ENCODE peak calls at places on chromosomes 5 and 9, in seven cellular contexts. One of them, this sample, is unnamed.

GRCh38 chr5:57816108-57816507 is 333.5 kb upstream of the ACTBL2 start:
- DNase-seq in frontal cortex: no peak
- DNase-seq in stimulated activated CD4-positive, alpha-beta T cell treated with anti-CD3 and anti-CD28 coated beads, TNF-alpha, amount 100 ng/mL, for 48 hours: no peak
- DNase-seq in foreskin melanocyte: no peak
- DNase-seq in stomach: no peak
- DNase-seq in mammary epithelial cell: peak; percentile 97
- DNase-seq in activated CD8-positive, alpha-beta T cell treated with anti-CD3 and anti-CD28 coated beads, Interleukin-2, amount 10 ng/mL, durations not matched to agents 7 days and 5 days: no peak
- DNase-seq in this sample: no peak

GRCh38 chr9:36970007-36970888 is 63.8 kb downstream of the PAX5 start:
- DNase-seq in activated CD8-positive, alpha-beta T cell treated with anti-CD3 and anti-CD28 coated beads, Interleukin-2, amount 10 ng/mL, durations not matched to agents 7 days and 5 days: no peak
- DNase-seq in foreskin melanocyte: peak; percentile 64
- DNase-seq in frontal cortex: no peak
- DNase-seq in stimulated activated CD4-positive, alpha-beta T cell treated with anti-CD3 and anti-CD28 coated beads, TNF-alpha, amount 100 ng/mL, for 48 hours: no peak
- DNase-seq in stomach: no peak
- DNase-seq in mammary epithelial cell: peak; percentile 58
- DNase-seq in this sample: no peak

GRCh38 chr5:159781626-159782157 is 134.6 kb upstream of the ADRA1B start:
- DNase-seq in activated CD8-positive, alpha-beta T cell treated with anti-CD3 and anti-CD28 coated beads, Interleukin-2, amount 10 ng/mL, durations not matched to agents 7 days and 5 days: no peak
- DNase-seq in stimulated activated CD4-positive, alpha-beta T cell treated with anti-CD3 and anti-CD28 coated beads, TNF-alpha, amount 100 ng/mL, for 48 hours: no peak
- DNase-seq in mammary epithelial cell: peak; percentile 82
- DNase-seq in frontal cortex: no peak
- DNase-seq in stomach: no peak
- DNase-seq in foreskin melanocyte: no peak
- DNase-seq in this sample: no peak

GRCh38 chr5:97547999-97548797 is 365.2 kb upstream of the RIOK2 start:
- DNase-seq in mammary epithelial cell: no peak
- DNase-seq in stimulated activated CD4-positive, alpha-beta T cell treated with anti-CD3 and anti-CD28 coated beads, TNF-alpha, amount 100 ng/mL, for 48 hours: no peak
- DNase-seq in frontal cortex: no peak
- DNase-seq in stomach: no peak
- DNase-seq in foreskin melanocyte: no peak
- DNase-seq in activated CD8-positive, alpha-beta T cell treated with anti-CD3 and anti-CD28 coated beads, Interleukin-2, amount 10 ng/mL, durations not matched to agents 7 days and 5 days: no peak
- DNase-seq in this sample: no peak

GRCh38 chr9:120446681-120447080 is 133.3 kb downstream of the CDK5RAP2 start:
- DNase-seq in mammary epithelial cell: no peak
- DNase-seq in frontal cortex: no peak
- DNase-seq in stomach: no peak
- DNase-seq in stimulated activated CD4-positive, alpha-beta T cell treated with anti-CD3 and anti-CD28 coated beads, TNF-alpha, amount 100 ng/mL, for 48 hours: no peak
- DNase-seq in activated CD8-positive, alpha-beta T cell treated with anti-CD3 and anti-CD28 coated beads, Interleukin-2, amount 10 ng/mL, durations not matched to agents 7 days and 5 days: no peak
- DNase-seq in foreskin melanocyte: no peak
- DNase-seq in this sample: no peak

GRCh38 chr5:112957409-112957808 is 19.2 kb upstream of the DCP2 start:
- DNase-seq in foreskin melanocyte: no peak
- DNase-seq in activated CD8-positive, alpha-beta T cell treated with anti-CD3 and anti-CD28 coated beads, Interleukin-2, amount 10 ng/mL, durations not matched to agents 7 days and 5 days: no peak
- DNase-seq in mammary epithelial cell: no peak
- DNase-seq in stimulated activated CD4-positive, alpha-beta T cell treated with anti-CD3 and anti-CD28 coated beads, TNF-alpha, amount 100 ng/mL, for 48 hours: no peak
- DNase-seq in frontal cortex: no peak
- DNase-seq in stomach: no peak
- DNase-seq in this sample: no peak

GRCh38 chr5:18745988-18746615 is 1111.8 kb downstream of the TAF11L14 start:
- DNase-seq in mammary epithelial cell: peak; percentile 8
- DNase-seq in stomach: no peak
- DNase-seq in stimulated activated CD4-positive, alpha-beta T cell treated with anti-CD3 and anti-CD28 coated beads, TNF-alpha, amount 100 ng/mL, for 48 hours: no peak
- DNase-seq in foreskin melanocyte: no peak
- DNase-seq in activated CD8-positive, alpha-beta T cell treated with anti-CD3 and anti-CD28 coated beads, Interleukin-2, amount 10 ng/mL, durations not matched to agents 7 days and 5 days: peak; percentile 65
- DNase-seq in frontal cortex: no peak
- DNase-seq in this sample: peak; percentile 88

GRCh38 chr5:137282216-137282615 is 216.9 kb downstream of the SPOCK1 start:
- DNase-seq in stimulated activated CD4-positive, alpha-beta T cell treated with anti-CD3 and anti-CD28 coated beads, TNF-alpha, amount 100 ng/mL, for 48 hours: no peak
- DNase-seq in frontal cortex: no peak
- DNase-seq in stomach: no peak
- DNase-seq in activated CD8-positive, alpha-beta T cell treated with anti-CD3 and anti-CD28 coated beads, Interleukin-2, amount 10 ng/mL, durations not matched to agents 7 days and 5 days: no peak
- DNase-seq in foreskin melanocyte: no peak
- DNase-seq in mammary epithelial cell: no peak
- DNase-seq in this sample: no peak

GRCh38 chr5:169788168-169788567 is 151.1 kb downstream of the DOCK2 start:
- DNase-seq in frontal cortex: no peak
- DNase-seq in foreskin melanocyte: peak; percentile 26
- DNase-seq in mammary epithelial cell: peak; percentile 26
- DNase-seq in activated CD8-positive, alpha-beta T cell treated with anti-CD3 and anti-CD28 coated beads, Interleukin-2, amount 10 ng/mL, durations not matched to agents 7 days and 5 days: no peak
- DNase-seq in stimulated activated CD4-positive, alpha-beta T cell treated with anti-CD3 and anti-CD28 coated beads, TNF-alpha, amount 100 ng/mL, for 48 hours: no peak
- DNase-seq in stomach: no peak
- DNase-seq in this sample: no peak

GRCh38 chr5:159163027-159163699 is 46.2 kb downstream of the RNF145 start:
- DNase-seq in frontal cortex: no peak
- DNase-seq in mammary epithelial cell: peak; percentile 97
- DNase-seq in foreskin melanocyte: no peak
- DNase-seq in activated CD8-positive, alpha-beta T cell treated with anti-CD3 and anti-CD28 coated beads, Interleukin-2, amount 10 ng/mL, durations not matched to agents 7 days and 5 days: no peak
- DNase-seq in stimulated activated CD4-positive, alpha-beta T cell treated with anti-CD3 and anti-CD28 coated beads, TNF-alpha, amount 100 ng/mL, for 48 hours: no peak
- DNase-seq in stomach: no peak
- DNase-seq in this sample: no peak

GRCh38 chr5:72428664-72429063 is 78.5 kb downstream of the ZNF366 start:
- DNase-seq in stimulated activated CD4-positive, alpha-beta T cell treated with anti-CD3 and anti-CD28 coated beads, TNF-alpha, amount 100 ng/mL, for 48 hours: no peak
- DNase-seq in frontal cortex: no peak
- DNase-seq in activated CD8-positive, alpha-beta T cell treated with anti-CD3 and anti-CD28 coated beads, Interleukin-2, amount 10 ng/mL, durations not matched to agents 7 days and 5 days: no peak
- DNase-seq in foreskin melanocyte: no peak
- DNase-seq in stomach: no peak
- DNase-seq in mammary epithelial cell: no peak
- DNase-seq in this sample: no peak

GRCh38 chr5:122874179-122874875 is 28.9 kb downstream of the SNX24 start:
- DNase-seq in activated CD8-positive, alpha-beta T cell treated with anti-CD3 and anti-CD28 coated beads, Interleukin-2, amount 10 ng/mL, durations not matched to agents 7 days and 5 days: no peak
- DNase-seq in foreskin melanocyte: no peak
- DNase-seq in stomach: no peak
- DNase-seq in mammary epithelial cell: no peak
- DNase-seq in stimulated activated CD4-positive, alpha-beta T cell treated with anti-CD3 and anti-CD28 coated beads, TNF-alpha, amount 100 ng/mL, for 48 hours: no peak
- DNase-seq in frontal cortex: no peak
- DNase-seq in this sample: no peak

GRCh38 chr5:69238760-69239251 is 4.1 kb downstream of the CDK7 start:
- DNase-seq in mammary epithelial cell: peak; percentile 91
- DNase-seq in stomach: no peak
- DNase-seq in activated CD8-positive, alpha-beta T cell treated with anti-CD3 and anti-CD28 coated beads, Interleukin-2, amount 10 ng/mL, durations not matched to agents 7 days and 5 days: no peak
- DNase-seq in frontal cortex: no peak
- DNase-seq in foreskin melanocyte: peak; percentile 14
- DNase-seq in stimulated activated CD4-positive, alpha-beta T cell treated with anti-CD3 and anti-CD28 coated beads, TNF-alpha, amount 100 ng/mL, for 48 hours: no peak
- DNase-seq in this sample: no peak

GRCh38 chr9:91037511-91038482 is 236.2 kb downstream of the SYK start:
- DNase-seq in activated CD8-positive, alpha-beta T cell treated with anti-CD3 and anti-CD28 coated beads, Interleukin-2, amount 10 ng/mL, durations not matched to agents 7 days and 5 days: no peak
- DNase-seq in stimulated activated CD4-positive, alpha-beta T cell treated with anti-CD3 and anti-CD28 coated beads, TNF-alpha, amount 100 ng/mL, for 48 hours: no peak
- DNase-seq in foreskin melanocyte: peak; percentile 73
- DNase-seq in frontal cortex: peak; percentile 43
- DNase-seq in mammary epithelial cell: peak; percentile 41
- DNase-seq in stomach: peak; percentile 88
- DNase-seq in this sample: no peak

GRCh38 chr9:136210276-136210675 is 5.3 kb upstream of the LHX3 start:
- DNase-seq in stimulated activated CD4-positive, alpha-beta T cell treated with anti-CD3 and anti-CD28 coated beads, TNF-alpha, amount 100 ng/mL, for 48 hours: no peak
- DNase-seq in frontal cortex: no peak
- DNase-seq in activated CD8-positive, alpha-beta T cell treated with anti-CD3 and anti-CD28 coated beads, Interleukin-2, amount 10 ng/mL, durations not matched to agents 7 days and 5 days: no peak
- DNase-seq in mammary epithelial cell: no peak
- DNase-seq in stomach: no peak
- DNase-seq in foreskin melanocyte: no peak
- DNase-seq in this sample: no peak

GRCh38 chr5:136021016-136021405 is 7.8 kb upstream of the TGFBI start:
- DNase-seq in foreskin melanocyte: no peak
- DNase-seq in frontal cortex: no peak
- DNase-seq in mammary epithelial cell: peak; percentile 63
- DNase-seq in activated CD8-positive, alpha-beta T cell treated with anti-CD3 and anti-CD28 coated beads, Interleukin-2, amount 10 ng/mL, durations not matched to agents 7 days and 5 days: no peak
- DNase-seq in stomach: no peak
- DNase-seq in stimulated activated CD4-positive, alpha-beta T cell treated with anti-CD3 and anti-CD28 coated beads, TNF-alpha, amount 100 ng/mL, for 48 hours: no peak
- DNase-seq in this sample: no peak

This sample was measured in NCI-H748 treated with DMSO at 0.1 percent for 48 hours.